ENCODE peak calls at places on chromosomes 2 and 18, in nine cellular contexts. A, L, Q, Z, K, X, C, O and P are unnamed samples.

GRCh38 chr2:39216495-39217191 is 27.1 kb downstream of the CDKL4 start:
- DNase-seq in A (peak), L (peak), Q (no peak), Z (no peak), K (no peak), X (no peak), C (no peak), O (no peak), P (peak)

GRCh38 chr2:102286041-102286440 is 25.3 kb upstream of the IL1RL1 start:
- DNase-seq in A (no peak), L (no peak), Q (no peak), Z (no peak), K (no peak), X (no peak), C (no peak), O (no peak), P (no peak)

GRCh38 chr2:160389875-160390274 is 103.7 kb downstream of the RBMS1 start:
- DNase-seq in A (no peak), L (no peak), Q (no peak), Z (no peak), K (no peak), X (no peak), C (no peak), O (no peak), P (no peak)

GRCh38 chr2:96102596-96103387 is 13.6 kb downstream of the ADRA2B start:
- DNase-seq in A (no peak), L (no peak), Q (peak), Z (no peak), K (no peak), X (no peak), C (no peak), O (peak), P (no peak)

GRCh38 chr2:55419236-55419513 is 481 bp downstream of the CCDC88A start:
- DNase-seq in A (no peak), L (peak), Q (no peak), Z (no peak), K (no peak), X (peak), C (no peak), O (no peak), P (no peak)

GRCh38 chr2:176156959-176157498 is at the start of gene HOXD3:
- DNase-seq in A (no peak), L (no peak), Q (no peak), Z (no peak), K (no peak), X (no peak), C (no peak), O (no peak), P (no peak)

GRCh38 chr2:29841386-29842004 is 79.9 kb downstream of the ALK start:
- DNase-seq in A (peak), L (peak), Q (no peak), Z (no peak), K (no peak), X (peak), C (peak), O (no peak), P (no peak)

GRCh38 chr18:77078671-77079070 is 53.9 kb downstream of the MBP start:
- DNase-seq in A (no peak), L (no peak), Q (no peak), Z (no peak), K (no peak), X (no peak), C (no peak), O (no peak), P (no peak)

GRCh38 chr2:128809256-128809636 is 490.6 kb upstream of the HS6ST1 start:
- DNase-seq in A (no peak), L (no peak), Q (no peak), Z (no peak), K (no peak), X (no peak), C (no peak), O (no peak), P (no peak)

GRCh38 chr2:232384466-232384865 is 5.9 kb downstream of the ALPP start:
- DNase-seq in A (no peak), L (no peak), Q (no peak), Z (no peak), K (no peak), X (no peak), C (no peak), O (peak), P (no peak)

GRCh38 chr18:76357585-76358265 is 137.3 kb downstream of the ZNF516 start:
- DNase-seq in A (no peak), L (no peak), Q (no peak), Z (no peak), K (no peak), X (no peak), C (no peak), O (no peak), P (no peak)

GRCh38 chr2:242032780-242033656 is 163.5 kb downstream of the RTP5 start:
- DNase-seq in A (no peak), L (no peak), Q (no peak), Z (no peak), K (no peak), X (no peak), C (no peak), O (peak), P (no peak)

GRCh38 chr2:118582058-118582457 is 265.4 kb downstream of the EN1 start:
- DNase-seq in A (no peak), L (no peak), Q (no peak), Z (no peak), K (no peak), X (no peak), C (no peak), O (no peak), P (no peak)

GRCh38 chr2:147843421-147843863 is 1.4 kb upstream of the ACVR2A start:
- DNase-seq in A (no peak), L (no peak), Q (no peak), Z (no peak), K (no peak), X (no peak), C (no peak), O (no peak), P (no peak)

GRCh38 chr18:74896390-74896991 is 298.8 kb downstream of the ZNF407 start:
- DNase-seq in A (peak), L (peak), Q (peak), Z (no peak), K (no peak), X (peak), C (peak), O (no peak), P (no peak)

GRCh38 chr18:48952287-48953095 is 1.7 kb upstream of the SMAD7 start:
- DNase-seq in A (peak), L (peak), Q (peak), Z (no peak), K (peak), X (peak), C (peak), O (peak), P (peak)

GRCh38 chr18:22346968-22347611 is 70.6 kb downstream of the CTAGE1 start:
- DNase-seq in A (no peak), L (no peak), Q (peak), Z (no peak), K (no peak), X (no peak), C (no peak), O (peak), P (no peak)

GRCh38 chr2:240216197-240216596 is 75.7 kb upstream of the OTOS start:
- DNase-seq in A (no peak), L (no peak), Q (no peak), Z (no peak), K (no peak), X (no peak), C (no peak), O (peak), P (no peak)

GRCh38 chr2:238864207-238865014 is 16.5 kb downstream of the TWIST2 start:
- DNase-seq in A (peak), L (peak), Q (peak), Z (peak), K (no peak), X (peak), C (no peak), O (peak), P (no peak)